ENCODE peak calls at places on chromosomes 16 and 17, in eight cellular contexts. Z is HepG2; P is tibial artery; N is SK-N-SH; O is heart right ventricle; G is HFF-Myc; Y is IMR-90; S is CD4-positive, alpha-beta T cell. L is an unnamed sample.

GRCh38 chr16:61323456-61323855 is 712.8 kb downstream of the CDH8 start:
- DNase-seq in Z (peak), P (no peak), N (no peak), O (no peak), G (no peak), Y (no peak), S (no peak), L (peak)

GRCh38 chr17:74367206-74367605 is at the start of gene GPR142:
- DNase-seq in Z (no peak), P (no peak), N (no peak), O (no peak), G (no peak), Y (no peak), S (no peak), L (no peak)

GRCh38 chr17:80795090-80795609 is 196.5 kb upstream of the CHMP6 start:
- DNase-seq in Z (no peak), P (no peak), N (no peak), O (no peak), G (no peak), Y (no peak), S (peak), L (no peak)

GRCh38 chr16:85870159-85870558 is 28.8 kb upstream of the IRF8 start:
- DNase-seq in Z (no peak), P (peak), N (no peak), O (no peak), G (no peak), Y (no peak), S (no peak), L (no peak)

GRCh38 chr16:30904114-30904780 is 7.8 kb downstream of the CTF1 start:
- DNase-seq in Z (no peak), P (no peak), N (no peak), O (no peak), G (no peak), Y (no peak), S (no peak), L (no peak)

GRCh38 chr16:14957576-14958322 is 17.1 kb upstream of the PDXDC1 start:
- DNase-seq in Z (no peak), P (no peak), N (no peak), O (no peak), G (no peak), Y (no peak), S (no peak), L (no peak)

GRCh38 chr16:56635441-56635967 is 3.0 kb upstream of the MT1A start:
- DNase-seq in Z (no peak), P (no peak), N (peak), O (no peak), G (no peak), Y (no peak), S (no peak), L (no peak)

GRCh38 chr16:24810951-24811843 is 34.6 kb upstream of the SLC5A11 start:
- DNase-seq in Z (no peak), P (no peak), N (no peak), O (no peak), G (no peak), Y (no peak), S (no peak), L (no peak)

GRCh38 chr17:7327501-7327900 is 1.6 kb downstream of the NEURL4 start:
- DNase-seq in Z (no peak), P (no peak), N (no peak), O (no peak), G (no peak), Y (no peak), S (no peak), L (no peak)

GRCh38 chr17:77877674-77878355 is 80.7 kb upstream of the TNRC6C start:
- DNase-seq in Z (no peak), P (no peak), N (no peak), O (no peak), G (no peak), Y (no peak), S (no peak), L (no peak)

GRCh38 chr16:34078697-34079096 is 619.3 kb downstream of the TP53TG3F start:
- DNase-seq in Z (no peak), P (no peak), N (no peak), O (no peak), G (peak), Y (peak), S (no peak), L (peak)

GRCh38 chr17:17362531-17362930 is 59.4 kb downstream of the NT5M start:
- DNase-seq in Z (no peak), P (no peak), N (peak), O (no peak), G (no peak), Y (no peak), S (no peak), L (no peak)

GRCh38 chr16:6684076-6684673 is 648.5 kb upstream of the RBFOX1 start:
- DNase-seq in Z (peak), P (no peak), N (peak), O (no peak), G (no peak), Y (no peak), S (no peak), L (peak)

GRCh38 chr16:84753412-84754325 is 53.9 kb downstream of the USP10 start:
- DNase-seq in Z (no peak), P (no peak), N (no peak), O (no peak), G (no peak), Y (no peak), S (no peak), L (no peak)

GRCh38 chr17:70521821-70522256 is 352.5 kb downstream of the KCNJ2 start:
- DNase-seq in Z (no peak), P (peak), N (no peak), O (peak), G (no peak), Y (peak), S (no peak), L (no peak)

GRCh38 chr17:72419866-72420774 is 299.3 kb downstream of the SOX9 start:
- DNase-seq in Z (no peak), P (no peak), N (no peak), O (no peak), G (no peak), Y (no peak), S (no peak), L (no peak)

GRCh38 chr16:56364865-56365264 is 60.5 kb downstream of the AMFR start:
- DNase-seq in Z (no peak), P (no peak), N (no peak), O (no peak), G (no peak), Y (no peak), S (no peak), L (no peak)

GRCh38 chr17:40107266-40107980 is 7.0 kb upstream of the NR1D1 start:
- DNase-seq in Z (peak), P (peak), N (no peak), O (peak), G (no peak), Y (no peak), S (no peak), L (no peak)

GRCh38 chr17:62871291-62871690 is 63.2 kb upstream of the MARCHF10 start:
- DNase-seq in Z (no peak), P (no peak), N (no peak), O (no peak), G (no peak), Y (no peak), S (no peak), L (no peak)

GRCh38 chr17:42779304-42779941 is 987 bp upstream of the WNK4 start:
- DNase-seq in Z (no peak), P (no peak), N (no peak), O (no peak), G (no peak), Y (no peak), S (no peak), L (no peak)

GRCh38 chr17:5249615-5250014 is 15.0 kb upstream of the SCIMP start:
- DNase-seq in Z (peak), P (peak), N (peak), O (peak), G (peak), Y (peak), S (peak), L (peak)

GRCh38 chr17:80824549-80825470 is 166.8 kb upstream of the CHMP6 start:
- DNase-seq in Z (no peak), P (no peak), N (no peak), O (no peak), G (no peak), Y (no peak), S (peak), L (no peak)

GRCh38 chr16:69328854-69329316 is 1.5 kb downstream of the PDF start:
- DNase-seq in Z (no peak), P (peak), N (no peak), O (no peak), G (no peak), Y (peak), S (no peak), L (peak)

GRCh38 chr17:37090941-37091340 is 142.2 kb downstream of the AATF start:
- DNase-seq in Z (no peak), P (no peak), N (no peak), O (no peak), G (no peak), Y (no peak), S (no peak), L (no peak)

GRCh38 chr16:84519855-84520254 is 15.4 kb upstream of the MEAK7 start:
- DNase-seq in Z (no peak), P (no peak), N (no peak), O (no peak), G (no peak), Y (no peak), S (no peak), L (no peak)

DNA sequence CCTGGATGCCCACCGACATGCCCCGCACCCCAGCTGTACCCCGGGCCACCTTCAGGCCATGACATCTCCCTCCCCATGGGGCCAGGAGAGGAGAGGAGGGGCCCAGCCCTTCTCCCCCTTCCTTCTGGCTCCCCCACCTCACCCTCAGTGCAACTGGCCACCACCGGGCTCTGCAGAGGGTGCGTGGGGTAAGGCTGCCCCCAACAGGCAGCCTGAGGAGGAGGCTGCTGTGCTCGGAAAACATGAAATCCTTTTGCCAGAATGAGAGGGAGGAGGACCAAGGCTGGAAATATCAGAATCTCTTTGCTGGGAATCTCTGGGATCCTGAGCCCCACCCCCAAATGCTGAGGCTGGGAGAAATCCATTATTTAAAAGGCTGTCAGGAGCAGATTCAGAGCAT is 68.4 kb downstream of the CCT6B start:
- DNase-seq in Z (no peak), P (no peak), N (peak), O (no peak), G (no peak), Y (no peak), S (no peak), L (no peak)
- TF ChIP-seq CTCF in Z (peak), P (no peak), N (peak), O (peak), G (peak), Y (peak), S (peak), L (peak)

GRCh38 chr17:33126086-33126485 is 134.4 kb downstream of the SPACA3 start:
- DNase-seq in Z (no peak), P (no peak), N (no peak), O (no peak), G (no peak), Y (no peak), S (no peak), L (no peak)

GRCh38 chr17:33124871-33125551 is 133.4 kb downstream of the SPACA3 start:
- DNase-seq in Z (no peak), P (no peak), N (no peak), O (no peak), G (no peak), Y (no peak), S (no peak), L (peak)

GRCh38 chr17:33125552-33125950 is 133.9 kb downstream of the SPACA3 start:
- DNase-seq in Z (no peak), P (no peak), N (no peak), O (no peak), G (no peak), Y (no peak), S (no peak), L (no peak)

GRCh38 chr17:33121756-33122155 is 130.1 kb downstream of the SPACA3 start:
- DNase-seq in Z (no peak), P (no peak), N (no peak), O (no peak), G (no peak), Y (no peak), S (no peak), L (peak)

DNA sequence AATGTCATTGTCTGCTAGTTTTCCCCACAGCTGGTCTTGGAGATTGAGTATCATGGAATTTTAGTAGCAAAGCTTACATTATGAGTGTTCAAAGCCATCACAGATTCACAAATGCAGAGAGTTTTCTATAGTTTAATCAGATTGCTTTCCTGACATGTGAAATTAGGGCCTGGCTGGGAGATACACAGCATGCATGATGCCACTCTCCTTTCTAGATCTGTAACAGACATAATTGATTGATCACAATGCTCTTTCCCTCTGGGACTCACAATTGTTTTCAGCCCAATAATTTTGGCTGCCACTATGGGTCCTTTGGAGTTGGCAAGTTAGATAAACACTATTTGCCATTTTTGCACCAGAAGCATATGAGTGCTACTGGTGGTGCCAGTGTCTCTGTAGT is 132.5 kb downstream of the SPACA3 start:
- DNase-seq in Z (no peak), P (no peak), N (peak), O (no peak), G (no peak), Y (no peak), S (no peak), L (no peak)
- TF ChIP-seq CTCF in Z (no peak), P (no peak), N (no peak), O (no peak), G (no peak), Y (no peak), S (no peak), L (no peak)

GRCh38 chr17:48647964-48648245 is 21.7 kb upstream of the HOXB9 start:
- DNase-seq in Z (no peak), P (no peak), N (no peak), O (no peak), G (no peak), Y (no peak), S (no peak), L (no peak)
- TF ChIP-seq CTCF in Z (no peak), P (no peak), N (no peak), O (no peak), G (no peak), Y (no peak), S (no peak), L (no peak)

GRCh38 chr16:4803479-4804243 is 1.2 kb upstream of the ROGDI start:
- DNase-seq in Z (no peak), P (no peak), N (no peak), O (no peak), G (no peak), Y (no peak), S (no peak), L (no peak)

GRCh38 chr16:4801051-4801961 is 1.1 kb downstream of the ROGDI start:
- DNase-seq in Z (no peak), P (no peak), N (no peak), O (no peak), G (no peak), Y (no peak), S (no peak), L (no peak)

GRCh38 chr16:4801962-4802658 is at the start of gene ROGDI:
- DNase-seq in Z (peak), P (peak), N (no peak), O (peak), G (no peak), Y (peak), S (peak), L (peak)

GRCh38 chr16:4800290-4801041 is 2.0 kb downstream of the ROGDI start:
- DNase-seq in Z (peak), P (no peak), N (no peak), O (peak), G (no peak), Y (no peak), S (no peak), L (peak)

GRCh38 chr16:4802659-4803287 is 340 bp upstream of the ROGDI start:
- DNase-seq in Z (peak), P (peak), N (peak), O (peak), G (peak), Y (peak), S (peak), L (peak)
- TF ChIP-seq CTCF in Z (no peak), P (peak), N (no peak), O (peak), G (no peak), Y (no peak), S (no peak), L (no peak)

GRCh38 chr17:38798614-38799500 is 499 bp downstream of the PIP4K2B start:
- DNase-seq in Z (peak), P (peak), N (peak), O (peak), G (no peak), Y (peak), S (peak), L (peak)
- TF ChIP-seq CTCF in Z (peak), P (no peak), N (peak), O (no peak), G (no peak), Y (no peak), S (no peak), L (no peak)

GRCh38 chr17:82910770-82911169 is 70.9 kb upstream of the ZNF750 start:
- DNase-seq in Z (no peak), P (no peak), N (no peak), O (no peak), G (no peak), Y (no peak), S (no peak), L (no peak)
- TF ChIP-seq CTCF in Z (no peak), P (no peak), N (no peak), O (no peak), G (no peak), Y (no peak), S (no peak), L (no peak)

GRCh38 chr16:12271006-12271405 is 294.5 kb downstream of the SNX29 start:
- DNase-seq in Z (peak), P (no peak), N (no peak), O (no peak), G (peak), Y (peak), S (no peak), L (peak)
- TF ChIP-seq CTCF in Z (peak), P (no peak), N (peak), O (peak), G (peak), Y (peak), S (no peak), L (peak)

GRCh38 chr16:67015317-67015731 is 13.6 kb upstream of the CBFB start:
- DNase-seq in Z (no peak), P (no peak), N (no peak), O (no peak), G (no peak), Y (no peak), S (no peak), L (no peak)
- TF ChIP-seq CTCF in Z (peak), P (no peak), N (peak), O (no peak), G (no peak), Y (no peak), S (no peak), L (peak)

GRCh38 chr17:49845210-49845782 is 2.6 kb downstream of the TAC4 start:
- DNase-seq in Z (no peak), P (peak), N (no peak), O (peak), G (no peak), Y (no peak), S (no peak), L (no peak)

GRCh38 chr17:49842846-49843245 is 5.0 kb downstream of the TAC4 start:
- DNase-seq in Z (no peak), P (no peak), N (no peak), O (no peak), G (no peak), Y (peak), S (no peak), L (no peak)

GRCh38 chr17:49843774-49844350 is 4.0 kb downstream of the TAC4 start:
- DNase-seq in Z (no peak), P (no peak), N (no peak), O (no peak), G (no peak), Y (no peak), S (no peak), L (no peak)

GRCh38 chr17:49836111-49837030 is 11.5 kb downstream of the TAC4 start:
- DNase-seq in Z (peak), P (no peak), N (no peak), O (peak), G (no peak), Y (peak), S (no peak), L (no peak)

DNA sequence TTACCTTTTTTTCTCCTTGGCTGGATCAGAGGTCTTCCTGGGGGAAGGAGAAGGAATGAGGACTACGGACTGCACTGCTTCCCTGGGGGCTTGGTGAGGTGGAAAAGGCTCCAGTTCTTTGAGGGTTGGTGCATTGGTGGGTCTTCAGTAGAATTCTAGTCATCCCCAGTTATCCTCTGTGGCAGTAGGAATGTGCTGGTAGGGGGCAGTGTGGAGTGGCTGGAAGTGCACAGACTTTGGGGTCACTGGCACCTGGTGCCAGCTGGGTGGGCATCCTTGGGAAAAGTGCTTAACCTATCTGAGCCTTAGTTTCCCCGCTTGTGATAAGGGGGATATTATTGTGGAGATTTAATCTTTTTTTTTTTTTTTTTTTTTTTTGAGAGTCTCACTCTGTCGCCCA is 6.3 kb downstream of the TAC4 start:
- DNase-seq in Z (no peak), P (no peak), N (no peak), O (no peak), G (no peak), Y (no peak), S (no peak), L (no peak)
- TF ChIP-seq CTCF in Z (peak), P (no peak), N (peak), O (no peak), G (peak), Y (no peak), S (no peak), L (peak)

DNA sequence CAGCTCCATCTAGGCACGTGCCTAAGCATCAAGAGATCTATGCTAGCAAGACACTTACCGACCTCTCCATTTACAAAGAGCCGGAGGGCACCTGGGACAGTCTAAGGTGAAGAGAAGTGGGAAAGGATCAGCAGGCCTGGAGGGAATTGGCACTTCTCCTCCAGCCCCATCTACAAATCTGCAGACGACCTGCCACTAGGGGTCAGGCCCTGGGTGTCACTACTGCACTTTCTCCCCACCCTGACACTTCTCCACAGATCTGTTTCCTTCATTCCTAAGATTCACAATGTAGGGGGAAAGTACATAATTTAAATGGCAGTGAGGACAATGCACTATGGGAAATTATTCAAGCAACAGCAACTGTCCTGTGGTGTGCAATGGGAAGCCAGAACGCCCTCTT is 8.1 kb downstream of the MKS1 start:
- DNase-seq in Z (no peak), P (no peak), N (no peak), O (no peak), G (no peak), Y (no peak), S (no peak), L (no peak)
- TF ChIP-seq CTCF in Z (peak), P (no peak), N (peak), O (peak), G (peak), Y (no peak), S (no peak), L (no peak)

L was measured in epithelial cell of esophagus.